ENCODE peak calls at places on chromosomes 11 and 22, in five cellular contexts. O, Y, M, Z and S are unnamed samples.
A peak's percentile ranks its signal among the peaks of the same experiment; 100 is the strongest.

GRCh38 chr11:2462986-2463765 is 18.4 kb downstream of the KCNQ1 start:
- DNase-seq in O (peak; percentile 45), Y (no peak), M (no peak), Z (peak; percentile 65), S (no peak)

GRCh38 chr22:23251445-23252093 is 71.3 kb downstream of the BCR start:
- DNase-seq in O (peak; percentile 12), Y (no peak), M (no peak), Z (peak; percentile 61), S (no peak)

GRCh38 chr11:1198766-1199688 is 23.8 kb upstream of the MUC5B start:
- DNase-seq in O (no peak), Y (no peak), M (no peak), Z (no peak), S (no peak)

GRCh38 chr11:47786373-47786772 is 19.2 kb upstream of the FNBP4 start:
- DNase-seq in O (no peak), Y (no peak), M (no peak), Z (no peak), S (no peak)

GRCh38 chr11:99160447-99160846 is 139.7 kb downstream of the CNTN5 start:
- DNase-seq in O (no peak), Y (no peak), M (no peak), Z (no peak), S (no peak)

GRCh38 chr11:44332665-44333064 is 22.7 kb upstream of the ALX4 start:
- DNase-seq in O (no peak), Y (no peak), M (no peak), Z (no peak), S (no peak)

GRCh38 chr11:44313701-44314489 is 4.0 kb upstream of the ALX4 start:
- DNase-seq in O (no peak), Y (no peak), M (no peak), Z (no peak), S (no peak)

GRCh38 chr22:50703726-50704509 is 31.3 kb downstream of the SHANK3 start:
- DNase-seq in O (no peak), Y (no peak), M (no peak), Z (no peak), S (no peak)

GRCh38 chr11:76781861-76782500 is 1.2 kb upstream of the TSKU start:
- DNase-seq in O (no peak), Y (no peak), M (no peak), Z (peak; percentile 25), S (no peak)

GRCh38 chr11:2630679-2631078 is 69.1 kb downstream of the KCNQ1OT1 start:
- DNase-seq in O (no peak), Y (no peak), M (no peak), Z (no peak), S (no peak)

GRCh38 chr22:25420925-25421904 is 143.3 kb upstream of the GRK3 start:
- DNase-seq in O (no peak), Y (no peak), M (no peak), Z (no peak), S (no peak)

GRCh38 chr22:47123006-47123826 is 360.8 kb downstream of the TBC1D22A start:
- DNase-seq in O (no peak), Y (no peak), M (no peak), Z (no peak), S (no peak)

GRCh38 chr11:103222801-103223200 is 113.6 kb downstream of the DYNC2H1 start:
- DNase-seq in O (no peak), Y (no peak), M (no peak), Z (no peak), S (no peak)

GRCh38 chr22:43263645-43264514 is 76.9 kb upstream of the TTLL12 start:
- DNase-seq in O (peak; percentile 48), Y (peak; percentile 85), M (peak; percentile 72), Z (peak; percentile 64), S (no peak)

GRCh38 chr22:18000441-18001039 is 23.8 kb downstream of the MICAL3 start:
- DNase-seq in O (no peak), Y (no peak), M (no peak), Z (no peak), S (no peak)

GRCh38 chr11:12499071-12499470 is 121.7 kb downstream of the PARVA start:
- DNase-seq in O (no peak), Y (no peak), M (no peak), Z (no peak), S (no peak)

GRCh38 chr22:50146440-50147228 is 23.9 kb upstream of the PANX2 start:
- DNase-seq in O (peak; percentile 32), Y (no peak), M (peak; percentile 58), Z (peak; percentile 87), S (no peak)

GRCh38 chr11:11426226-11426915 is 73.3 kb upstream of the CSNK2A3 start:
- DNase-seq in O (no peak), Y (no peak), M (no peak), Z (no peak), S (no peak)

GRCh38 chr22:46993626-46994025 is 231.2 kb downstream of the TBC1D22A start:
- DNase-seq in O (no peak), Y (no peak), M (no peak), Z (no peak), S (no peak)

GRCh38 chr11:119734788-119735187 is 5.8 kb upstream of the NECTIN1 start:
- DNase-seq in O (no peak), Y (no peak), M (no peak), Z (no peak), S (no peak)

GRCh38 chr22:43228330-43228729 is 41.4 kb upstream of the TTLL12 start:
- DNase-seq in O (peak; percentile 10), Y (no peak), M (peak; percentile 59), Z (no peak), S (peak; percentile 48)

GRCh38 chr11:109772846-109773400 is 320.3 kb upstream of the ZC3H12C start:
- DNase-seq in O (no peak), Y (no peak), M (no peak), Z (no peak), S (no peak)

GRCh38 chr11:68542617-68543016 is 82.1 kb downstream of the PPP6R3 start:
- DNase-seq in O (no peak), Y (no peak), M (no peak), Z (no peak), S (no peak)

GRCh38 chr11:21794306-21794705 is 398.6 kb upstream of the ANO5 start:
- DNase-seq in O (no peak), Y (no peak), M (no peak), Z (no peak), S (no peak)

GRCh38 chr11:75635009-75635909 is 33.6 kb downstream of the MAP6 start:
- DNase-seq in O (no peak), Y (no peak), M (no peak), Z (no peak), S (no peak)

GRCh38 chr22:49566693-49567092 is 261.0 kb downstream of the BRD1 start:
- DNase-seq in O (no peak), Y (no peak), M (no peak), Z (no peak), S (no peak)

GRCh38 chr11:64208086-64208795 is 1.7 kb downstream of the FERMT3 start:
- DNase-seq in O (no peak), Y (no peak), M (no peak), Z (no peak), S (no peak)

GRCh38 chr22:47172771-47173534 is 410.5 kb downstream of the TBC1D22A start:
- DNase-seq in O (no peak), Y (no peak), M (no peak), Z (no peak), S (no peak)

GRCh38 chr11:75292943-75293342 is 52.4 kb downstream of the TPBGL start:
- DNase-seq in O (no peak), Y (no peak), M (no peak), Z (no peak), S (no peak)

DNA sequence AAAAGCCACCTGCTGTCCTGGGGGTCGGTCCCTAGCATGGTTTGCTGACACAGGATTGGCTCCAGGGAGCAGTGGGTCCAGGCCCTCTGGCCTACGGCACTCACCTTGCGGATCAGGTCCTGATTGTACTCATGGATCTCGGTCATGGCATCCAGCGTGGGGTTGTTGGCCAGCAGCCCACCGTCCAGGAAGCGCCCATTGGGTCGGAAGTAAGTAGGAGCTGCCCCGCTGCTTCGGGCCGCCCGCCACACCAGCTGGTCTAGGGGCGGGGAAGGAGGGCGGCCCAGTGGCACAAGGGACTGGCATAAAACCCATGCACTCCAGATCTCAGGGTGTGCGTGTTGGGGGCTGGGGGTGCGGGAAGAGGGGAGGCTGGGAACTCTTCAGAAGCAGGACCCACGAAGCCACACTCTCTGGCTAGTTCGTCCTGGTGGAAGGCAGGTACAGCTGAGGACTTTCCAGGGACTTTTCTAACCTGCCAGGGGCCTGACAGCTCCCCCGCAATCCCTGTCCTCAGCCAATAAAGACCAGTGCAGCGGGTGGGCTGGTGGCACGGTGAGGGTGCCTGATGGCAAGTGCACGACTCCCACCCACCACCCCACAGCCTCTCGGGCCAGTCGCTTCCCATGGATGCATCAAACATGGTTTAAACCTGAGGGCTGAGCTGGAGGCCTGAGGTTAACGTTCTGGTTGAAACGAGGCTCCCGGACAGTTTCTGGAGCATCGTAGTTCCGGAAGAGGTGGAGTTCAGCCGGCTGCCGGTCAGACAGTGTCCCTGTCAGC is 5.1 kb upstream of the BAIAP2L2 start:
- DNase-seq in O (no peak), Y (no peak), M (no peak), Z (no peak), S (no peak)
- TF ChIP-seq YY1 in O (no peak), Y (no peak), M (no peak), Z (no peak), S (no peak)

GRCh38 chr11:128891912-128892398 is 799 bp downstream of the KCNJ5 start:
- DNase-seq in O (no peak), Y (no peak), M (no peak), Z (no peak), S (no peak)
- H3K4me3 ChIP-seq in O (no peak overlapping the region), Y (no peak overlapping the region), M (no peak overlapping the region), Z (no peak overlapping the region), S (no peak overlapping the region)

DNA sequence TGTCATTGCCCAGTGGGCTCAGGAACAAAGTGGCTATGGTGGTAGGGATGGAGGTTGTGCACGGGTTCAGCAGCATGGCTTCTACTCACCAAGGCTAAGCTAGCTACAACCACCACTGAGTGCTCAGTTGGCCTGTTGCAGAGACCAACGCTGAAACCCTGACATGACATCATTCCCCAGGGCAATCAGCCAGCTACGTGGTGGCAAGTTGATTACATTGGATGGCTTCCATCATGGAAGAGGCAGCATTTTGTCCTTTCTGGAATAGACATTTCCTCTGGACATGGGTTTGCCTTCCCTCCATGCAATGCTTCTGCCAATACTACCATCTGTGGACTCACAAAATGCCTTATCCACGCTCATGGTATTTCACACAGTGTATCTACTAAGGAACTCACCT is 634.3 kb downstream of the OPCML start:
- DNase-seq in O (no peak), Y (no peak), M (no peak), Z (no peak), S (no peak)
- TF ChIP-seq ZNF274 in O (no peak), Y (no peak), M (no peak), Z (no peak), S (no peak)

DNA sequence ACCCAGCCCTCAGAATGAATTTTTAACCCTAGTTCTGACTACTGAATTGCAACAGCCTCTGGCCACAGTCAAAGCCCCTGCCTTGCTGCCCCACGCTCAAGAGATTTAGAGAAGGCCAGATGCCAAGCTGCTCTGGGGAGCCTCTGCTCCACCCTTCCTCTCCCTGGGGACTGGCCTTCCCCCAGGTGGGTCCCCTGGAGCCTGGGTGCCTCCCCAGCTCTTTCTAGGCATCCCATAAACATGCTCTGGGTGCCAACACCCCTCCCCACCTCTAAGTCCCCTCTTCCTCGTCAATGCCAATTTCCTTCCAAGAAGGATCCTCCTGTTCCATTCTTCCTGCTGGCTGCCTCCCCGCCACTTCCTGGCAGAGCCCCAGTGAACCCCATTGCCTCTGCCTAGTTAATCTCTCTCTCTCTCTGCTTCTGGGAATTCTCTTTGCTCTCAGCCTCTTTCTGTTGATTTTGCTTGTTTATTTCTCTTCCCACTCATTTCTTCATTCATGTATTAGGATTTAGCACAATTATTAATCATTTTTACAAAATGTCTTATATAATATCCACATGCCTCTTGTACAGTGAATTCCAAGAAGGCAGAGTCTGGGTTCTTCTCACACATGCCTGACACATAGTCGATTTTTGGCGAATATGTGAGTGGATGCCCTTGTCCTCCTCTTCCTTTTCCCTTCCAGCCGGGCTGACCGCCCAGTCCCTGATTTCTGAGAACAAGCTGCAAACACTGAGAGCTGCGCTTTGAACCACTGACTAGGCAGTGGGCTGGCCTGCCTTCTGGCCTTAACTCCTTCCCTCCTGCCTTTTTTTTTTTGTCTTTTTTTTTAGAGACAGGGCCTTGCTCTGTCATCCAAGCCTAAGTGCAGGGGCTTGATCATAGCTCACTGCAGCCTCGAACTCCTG is 17.5 kb downstream of the UQCR10 start:
- DNase-seq in O (no peak), Y (no peak), M (no peak), Z (peak; percentile 38), S (no peak)
- TF ChIP-seq YY1 in O (no peak), Y (no peak), M (no peak), Z (no peak), S (no peak)